ENCODE peak calls at places on chromosomes 13 and 19, in four cellular contexts. J is fibroblast of lung; X is stimulated activated CD4-positive, alpha-beta T cell treated with anti-CD3 and anti-CD28 coated beads, Interleukin-1b, Interleukin-23, amount 100 ng/mL, for 24 hours; W is tibial nerve. L is an unnamed sample.

GRCh38 chr19:47813304-47813994 is 8.3 kb upstream of the CRX start:
- DNase-seq in J (peak), X (peak), W (peak), L (peak)

GRCh38 chr19:708154-709141 is at the start of gene PALM:
- DNase-seq in J (no peak), X (no peak), W (no peak), L (no peak)

GRCh38 chr13:32225494-32225931 is 89.7 kb downstream of the ZAR1L start:
- DNase-seq in J (peak), X (no peak), W (no peak), L (no peak)

GRCh38 chr19:19538077-19538764 is at the start of gene CILP2:
- DNase-seq in J (no peak), X (no peak), W (no peak), L (no peak)

GRCh38 chr13:100673376-100673830 is 1.2 kb downstream of the TMTC4 start:
- DNase-seq in J (no peak), X (no peak), W (no peak), L (no peak)

GRCh38 chr13:109307027-109307426 is 479.4 kb downstream of the IRS2 start:
- DNase-seq in J (peak), X (no peak), W (no peak), L (no peak)

GRCh38 chr19:4318460-4318859 is 14.1 kb downstream of the FSD1 start:
- DNase-seq in J (no peak), X (no peak), W (no peak), L (no peak)

GRCh38 chr13:34420975-34421719 is 520.9 kb upstream of the NBEA start:
- DNase-seq in J (no peak), X (no peak), W (no peak), L (no peak)

L was measured in naive B cell.